ENCODE peak calls at places on chromosomes 7 and 10, in six cellular contexts. One of them, this sample, is unnamed.
A peak's percentile ranks its signal among the peaks of the same experiment; 100 is the strongest.

GRCh38 chr10:78754269-78755074 is 314.3 kb upstream of the ZMIZ1 start:
- DNase-seq in fibroblast of lung: peak; percentile 88
- DNase-seq in posterior vena cava: peak; percentile 52
- DNase-seq in AG09319: no peak
- DNase-seq in LoVo: no peak
- DNase-seq in endodermal cell: peak; percentile 65
- DNase-seq in this sample: no peak

GRCh38 chr7:3673524-3673923 is 372.5 kb downstream of the SDK1 start:
- DNase-seq in fibroblast of lung: peak; percentile 10
- DNase-seq in posterior vena cava: no peak
- DNase-seq in AG09319: no peak
- DNase-seq in LoVo: peak; percentile 10
- DNase-seq in endodermal cell: peak; percentile 91
- DNase-seq in this sample: no peak

GRCh38 chr7:158008267-158008666 is 579.4 kb downstream of the PTPRN2 start:
- DNase-seq in fibroblast of lung: no peak
- DNase-seq in posterior vena cava: no peak
- DNase-seq in AG09319: no peak
- DNase-seq in LoVo: no peak
- DNase-seq in endodermal cell: no peak
- DNase-seq in this sample: peak; percentile 41

GRCh38 chr7:117652943-117653700 is 173.3 kb downstream of the CFTR start:
- DNase-seq in fibroblast of lung: no peak
- DNase-seq in posterior vena cava: no peak
- DNase-seq in AG09319: no peak
- DNase-seq in LoVo: no peak
- DNase-seq in endodermal cell: no peak
- DNase-seq in this sample: no peak

GRCh38 chr10:68550747-68551411 is 9.3 kb upstream of the TET1 start:
- DNase-seq in fibroblast of lung: peak; percentile 71
- DNase-seq in posterior vena cava: no peak
- DNase-seq in AG09319: peak; percentile 65
- DNase-seq in LoVo: peak; percentile 47
- DNase-seq in endodermal cell: peak; percentile 88
- DNase-seq in this sample: no peak

GRCh38 chr10:133336131-133337078 is at the start of gene CALY:
- DNase-seq in fibroblast of lung: no peak
- DNase-seq in posterior vena cava: peak; percentile 85
- DNase-seq in AG09319: no peak
- DNase-seq in LoVo: no peak
- DNase-seq in endodermal cell: peak; percentile 80
- DNase-seq in this sample: no peak

GRCh38 chr7:33779216-33779615 is 126.1 kb upstream of the BMPER start:
- DNase-seq in fibroblast of lung: no peak
- DNase-seq in posterior vena cava: no peak
- DNase-seq in AG09319: no peak
- DNase-seq in LoVo: no peak
- DNase-seq in endodermal cell: no peak
- DNase-seq in this sample: no peak

GRCh38 chr7:130887182-130888016 is 153.4 kb upstream of the KLF14 start:
- DNase-seq in fibroblast of lung: peak; percentile 91
- DNase-seq in posterior vena cava: no peak
- DNase-seq in AG09319: no peak
- DNase-seq in LoVo: peak; percentile 86
- DNase-seq in endodermal cell: no peak
- DNase-seq in this sample: no peak

GRCh38 chr10:123614888-123615287 is 51.3 kb upstream of the GPR26 start:
- DNase-seq in fibroblast of lung: peak; percentile 16
- DNase-seq in posterior vena cava: peak; percentile 85
- DNase-seq in AG09319: peak; percentile 11
- DNase-seq in LoVo: peak; percentile 68
- DNase-seq in endodermal cell: peak; percentile 97
- DNase-seq in this sample: peak; percentile 76